ENCODE peak calls at places on chromosome 6, in eight cellular contexts. H, V, K, L, A, U, Z and C are unnamed samples.

GRCh38 chr6:163369122-163369521 is 45.4 kb upstream of the QKI start:
- DNase-seq in L (no peak), H (no peak), A (no peak), Z (no peak), K (no peak), V (peak), U (no peak), C (no peak)

GRCh38 chr6:158441639-158442308 is 118.1 kb upstream of the TMEM181 start:
- DNase-seq in L (no peak), Z (no peak), V (no peak), K (no peak), U (no peak), A (no peak), H (peak), C (peak)

GRCh38 chr6:90021701-90022100 is 127.4 kb downstream of the GJA10 start:
- DNase-seq in H (no peak), Z (no peak), L (no peak), K (no peak), A (no peak), V (no peak), U (no peak), C (no peak)

GRCh38 chr6:139979021-139979721 is 604.7 kb upstream of the CITED2 start:
- DNase-seq in L (no peak), V (no peak), H (peak), Z (no peak), U (no peak), A (no peak), K (no peak), C (no peak)

GRCh38 chr6:163415620-163416379 is 1.3 kb downstream of the QKI start:
- DNase-seq in V (peak), A (peak), Z (no peak), K (no peak), H (peak), U (no peak), L (peak), C (peak)

GRCh38 chr6:124961784-124962611 is at the start of gene RNF217:
- DNase-seq in K (no peak), A (peak), H (peak), L (peak), V (no peak), Z (peak), U (no peak), C (peak)

GRCh38 chr6:25753079-25753478 is 1.5 kb upstream of the SLC17A4 start:
- DNase-seq in K (no peak), U (no peak), V (no peak), L (no peak), H (no peak), A (no peak), Z (no peak), C (no peak)

GRCh38 chr6:14450133-14451040 is 332.8 kb downstream of the CD83 start:
- DNase-seq in K (no peak), H (no peak), U (no peak), L (peak), Z (no peak), A (peak), V (no peak), C (peak)

GRCh38 chr6:108736832-108737231 is 111.4 kb upstream of the ARMC2 start:
- DNase-seq in U (no peak), A (peak), V (peak), L (peak), Z (peak), H (no peak), K (no peak), C (peak)

GRCh38 chr6:90256698-90257485 is 39.8 kb downstream of the BACH2 start:
- DNase-seq in L (peak), Z (no peak), U (no peak), A (peak), V (no peak), K (no peak), H (no peak), C (peak)

GRCh38 chr6:149094156-149094555 is 223.4 kb upstream of the TAB2 start:
- DNase-seq in L (peak), A (peak), V (no peak), U (no peak), H (no peak), K (no peak), Z (no peak), C (no peak)

GRCh38 chr6:121666809-121667208 is 231.4 kb downstream of the GJA1 start:
- DNase-seq in V (peak), L (peak), H (no peak), K (no peak), A (peak), U (no peak), Z (no peak), C (peak)

GRCh38 chr6:56770011-56770520 is 127.4 kb upstream of the DST start:
- DNase-seq in A (no peak), V (no peak), H (no peak), K (no peak), Z (no peak), U (no peak), L (peak), C (peak)

GRCh38 chr6:148851683-148852556 is 105.1 kb downstream of the UST start:
- DNase-seq in A (no peak), L (no peak), V (no peak), U (no peak), K (no peak), H (no peak), Z (no peak), C (no peak)

GRCh38 chr6:28203201-28203600 is 21.9 kb upstream of the ZSCAN9 start:
- DNase-seq in H (no peak), A (no peak), V (no peak), K (no peak), U (no peak), Z (no peak), L (no peak), C (no peak)

GRCh38 chr6:145891126-145891525 is 73.0 kb downstream of the SHPRH start:
- DNase-seq in L (peak), K (no peak), A (peak), H (no peak), V (no peak), Z (no peak), U (no peak), C (peak)

GRCh38 chr6:73612611-73613010 is 41.2 kb downstream of the SLC17A5 start:
- DNase-seq in U (no peak), Z (peak), H (no peak), A (no peak), L (no peak), V (no peak), K (no peak), C (no peak)

GRCh38 chr6:150142304-150142656 is 564 bp upstream of the PPP1R14C start:
- DNase-seq in H (no peak), U (no peak), V (no peak), A (peak), Z (no peak), L (no peak), K (no peak), C (no peak)
- H3K4me3 ChIP-seq in H (peak), U (no peak), V (no peak), A (peak), Z (peak), L (no peak), K (peak), C (no peak)

DNA sequence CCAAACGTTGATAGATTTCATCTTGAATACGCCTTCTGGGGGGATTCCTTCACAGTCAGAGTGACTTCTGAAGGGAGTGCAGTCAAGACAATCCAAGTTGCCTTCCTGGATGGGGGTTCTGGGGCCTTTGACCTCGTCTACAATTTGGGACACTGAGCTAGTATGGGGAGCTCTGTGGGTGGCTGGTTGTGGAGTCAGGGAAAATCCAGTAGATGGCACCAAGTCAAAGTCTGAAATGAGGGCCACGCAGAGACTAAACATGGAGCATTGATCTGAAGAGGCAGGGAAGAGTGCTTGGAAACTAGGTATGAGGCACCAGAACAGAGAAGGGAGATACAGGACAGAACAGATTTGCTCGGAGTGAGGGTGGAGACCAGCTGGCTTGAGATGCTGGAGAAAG is 43.6 kb upstream of the CCN6 start:
- DNase-seq in A (no peak), L (no peak), Z (no peak), H (no peak), U (no peak), K (no peak), V (peak), C (no peak)
- TF ChIP-seq CTCF in A (no peak), L (no peak), Z (no peak), H (no peak), U (no peak), K (no peak), V (no peak), C (peak)

GRCh38 chr6:30915591-30915946 is 1.5 kb downstream of the VARS2 start:
- DNase-seq in Z (no peak), A (peak), H (no peak), L (peak), U (no peak), V (peak), K (no peak), C (peak)
- H3K4me3 ChIP-seq in Z (no peak), A (no peak), H (no peak), L (no peak), U (no peak), V (no peak), K (no peak), C (no peak)

GRCh38 chr6:166514196-166514595 is 72.3 kb downstream of the RAMACL start:
- DNase-seq in A (no peak), Z (no peak), L (peak), U (no peak), K (no peak), H (no peak), V (no peak), C (no peak)
- TF ChIP-seq CTCF in A (no peak), Z (no peak), L (peak), U (no peak), K (no peak), H (peak), V (no peak), C (peak)

GRCh38 chr6:29792123-29793035 is 35.2 kb upstream of the HLA-G start:
- DNase-seq in K (no peak), H (peak), L (no peak), V (no peak), A (no peak), U (peak), Z (peak), C (peak)
- H3K4me3 ChIP-seq in K (peak), H (peak), L (peak), V (no peak), A (peak), U (peak), Z (peak), C (peak)